ENCODE peak calls at places on chromosome 1, in four cellular contexts. I, P, A and O are unnamed samples.

GRCh38 chr1:230105754-230106625 is 39.0 kb downstream of the GALNT2 start:
- DNase-seq in I (peak), P (no peak), A (peak), O (peak)

GRCh38 chr1:51954783-51955182 is 35.7 kb downstream of the RAB3B start:
- DNase-seq in I (no peak), P (no peak), A (no peak), O (no peak)

GRCh38 chr1:239185245-239185619 is 201.1 kb upstream of the CHRM3 start:
- DNase-seq in I (no peak), P (no peak), A (no peak), O (no peak)

GRCh38 chr1:181079382-181079781 is 9.1 kb upstream of the IER5 start:
- DNase-seq in I (no peak), P (no peak), A (no peak), O (no peak)

GRCh38 chr1:99305626-99306025 is 41.3 kb downstream of the PLPPR4 start:
- DNase-seq in I (no peak), P (no peak), A (no peak), O (no peak)

GRCh38 chr1:8004803-8005573 is 21.1 kb downstream of the ERRFI1 start:
- DNase-seq in I (peak), P (no peak), A (peak), O (peak)

GRCh38 chr1:202058001-202058908 is 47.9 kb downstream of the ELF3 start:
- DNase-seq in I (no peak), P (no peak), A (no peak), O (peak)

GRCh38 chr1:12708396-12708795 is 7.5 kb upstream of the AADACL3 start:
- DNase-seq in I (no peak), P (no peak), A (no peak), O (no peak)

GRCh38 chr1:20849100-20849499 is 62.0 kb upstream of the HP1BP3 start:
- DNase-seq in I (no peak), P (no peak), A (no peak), O (no peak)

GRCh38 chr1:197838836-197839235 is 63.6 kb upstream of the DENND1B start:
- DNase-seq in I (peak), P (no peak), A (peak), O (peak)

GRCh38 chr1:26278303-26278702 is 1.6 kb upstream of the SH3BGRL3 start:
- DNase-seq in I (no peak), P (no peak), A (peak), O (no peak)

GRCh38 chr1:118185083-118185899 is at the start of gene SPAG17:
- DNase-seq in I (peak), P (peak), A (peak), O (peak)

GRCh38 chr1:79089946-79090345 is 83.4 kb upstream of the ADGRL4 start:
- DNase-seq in I (no peak), P (no peak), A (no peak), O (no peak)

GRCh38 chr1:110035236-110035752 is 870 bp downstream of the STRIP1 start:
- DNase-seq in I (peak), P (no peak), A (no peak), O (peak)

GRCh38 chr1:59238993-59239392 is 57.9 kb upstream of the FGGY start:
- DNase-seq in I (no peak), P (peak), A (no peak), O (no peak)

GRCh38 chr1:240242601-240243144 is 151.0 kb downstream of the FMN2 start:
- DNase-seq in I (no peak), P (no peak), A (peak), O (no peak)